ENCODE peak calls at places on chromosome 6, in six cellular contexts. One of them, this sample, is unnamed.

GRCh38 chr6:11324453-11325023 is 92.1 kb upstream of the NEDD9 start:
- DNase-seq in fibroblast of mammary gland: no peak
- DNase-seq in AG09319: no peak
- DNase-seq in mammary epithelial cell: no peak
- DNase-seq in ovary: no peak
- DNase-seq in NB4: peak
- DNase-seq in this sample: no peak

GRCh38 chr6:164275773-164276172 is 861.3 kb downstream of the QKI start:
- DNase-seq in fibroblast of mammary gland: no peak
- DNase-seq in AG09319: no peak
- DNase-seq in mammary epithelial cell: no peak
- DNase-seq in ovary: no peak
- DNase-seq in NB4: no peak
- DNase-seq in this sample: no peak

GRCh38 chr6:14401181-14401745 is 283.7 kb downstream of the CD83 start:
- DNase-seq in fibroblast of mammary gland: no peak
- DNase-seq in AG09319: no peak
- DNase-seq in mammary epithelial cell: no peak
- DNase-seq in ovary: no peak
- DNase-seq in NB4: no peak
- DNase-seq in this sample: no peak

GRCh38 chr6:42879372-42880239 is at the start of gene RPL7L1:
- DNase-seq in fibroblast of mammary gland: peak
- DNase-seq in AG09319: peak
- DNase-seq in mammary epithelial cell: peak
- DNase-seq in ovary: peak
- DNase-seq in NB4: peak
- DNase-seq in this sample: peak

GRCh38 chr6:124962617-124963415 is 579 bp downstream of the RNF217 start:
- DNase-seq in fibroblast of mammary gland: no peak
- DNase-seq in AG09319: no peak
- DNase-seq in mammary epithelial cell: peak
- DNase-seq in ovary: peak
- DNase-seq in NB4: no peak
- DNase-seq in this sample: peak

GRCh38 chr6:110811187-110811586 is 4.1 kb downstream of the CDK19 start:
- DNase-seq in fibroblast of mammary gland: no peak
- DNase-seq in AG09319: no peak
- DNase-seq in mammary epithelial cell: no peak
- DNase-seq in ovary: no peak
- DNase-seq in NB4: no peak
- DNase-seq in this sample: no peak

GRCh38 chr6:143400258-143401059 is 50.0 kb downstream of the ADAT2 start:
- DNase-seq in fibroblast of mammary gland: no peak
- DNase-seq in AG09319: no peak
- DNase-seq in mammary epithelial cell: peak
- DNase-seq in ovary: no peak
- DNase-seq in NB4: peak
- DNase-seq in this sample: no peak

GRCh38 chr6:112222111-112222726 is 32.1 kb downstream of the LAMA4 start:
- DNase-seq in fibroblast of mammary gland: peak
- DNase-seq in AG09319: no peak
- DNase-seq in mammary epithelial cell: no peak
- DNase-seq in ovary: no peak
- DNase-seq in NB4: no peak
- DNase-seq in this sample: no peak

GRCh38 chr6:42306439-42307140 is 88.9 kb upstream of the MRPS10 start:
- DNase-seq in fibroblast of mammary gland: no peak
- DNase-seq in AG09319: no peak
- DNase-seq in mammary epithelial cell: no peak
- DNase-seq in ovary: no peak
- DNase-seq in NB4: no peak
- DNase-seq in this sample: no peak

GRCh38 chr6:17086469-17086868 is 15.4 kb upstream of the STMND1 start:
- DNase-seq in fibroblast of mammary gland: peak
- DNase-seq in AG09319: peak
- DNase-seq in mammary epithelial cell: peak
- DNase-seq in ovary: no peak
- DNase-seq in NB4: peak
- DNase-seq in this sample: peak

GRCh38 chr6:104816141-104816540 is 43.6 kb downstream of the HACE1 start:
- DNase-seq in fibroblast of mammary gland: no peak
- DNase-seq in AG09319: no peak
- DNase-seq in mammary epithelial cell: no peak
- DNase-seq in ovary: no peak
- DNase-seq in NB4: no peak
- DNase-seq in this sample: no peak

GRCh38 chr6:53313784-53314382 is 34.9 kb downstream of the ELOVL5 start:
- DNase-seq in fibroblast of mammary gland: peak
- DNase-seq in AG09319: no peak
- DNase-seq in mammary epithelial cell: no peak
- DNase-seq in ovary: no peak
- DNase-seq in NB4: no peak
- DNase-seq in this sample: no peak

GRCh38 chr6:143058987-143059386 is 1.7 kb upstream of the AIG1 start:
- DNase-seq in fibroblast of mammary gland: no peak
- DNase-seq in AG09319: no peak
- DNase-seq in mammary epithelial cell: no peak
- DNase-seq in ovary: no peak
- DNase-seq in NB4: peak
- DNase-seq in this sample: no peak

GRCh38 chr6:45838486-45838885 is 177.2 kb downstream of the CLIC5 start:
- DNase-seq in fibroblast of mammary gland: no peak
- DNase-seq in AG09319: no peak
- DNase-seq in mammary epithelial cell: no peak
- DNase-seq in ovary: no peak
- DNase-seq in NB4: peak
- DNase-seq in this sample: no peak

GRCh38 chr6:35311390-35312075 is 13.9 kb downstream of the DEF6 start:
- DNase-seq in fibroblast of mammary gland: no peak
- DNase-seq in AG09319: no peak
- DNase-seq in mammary epithelial cell: no peak
- DNase-seq in ovary: no peak
- DNase-seq in NB4: peak
- DNase-seq in this sample: no peak

GRCh38 chr6:133896344-133896721 is 7.4 kb downstream of the TCF21 start:
- DNase-seq in fibroblast of mammary gland: no peak
- DNase-seq in AG09319: no peak
- DNase-seq in mammary epithelial cell: no peak
- DNase-seq in ovary: no peak
- DNase-seq in NB4: no peak
- DNase-seq in this sample: no peak

GRCh38 chr6:53032853-53033252 is 32.4 kb upstream of the FBXO9 start:
- DNase-seq in fibroblast of mammary gland: peak
- DNase-seq in AG09319: no peak
- DNase-seq in mammary epithelial cell: no peak
- DNase-seq in ovary: no peak
- DNase-seq in NB4: no peak
- DNase-seq in this sample: no peak

GRCh38 chr6:44029489-44030185 is 97.6 kb downstream of the MRPL14 start:
- DNase-seq in fibroblast of mammary gland: peak
- DNase-seq in AG09319: no peak
- DNase-seq in mammary epithelial cell: no peak
- DNase-seq in ovary: no peak
- DNase-seq in NB4: no peak
- DNase-seq in this sample: no peak

GRCh38 chr6:158174514-158174913 is 6.4 kb downstream of the GTF2H5 start:
- DNase-seq in fibroblast of mammary gland: peak
- DNase-seq in AG09319: peak
- DNase-seq in mammary epithelial cell: peak
- DNase-seq in ovary: no peak
- DNase-seq in NB4: no peak
- DNase-seq in this sample: no peak

GRCh38 chr6:27872634-27873028 is 39.6 kb downstream of the OR2B2 start:
- DNase-seq in fibroblast of mammary gland: no peak
- DNase-seq in AG09319: no peak
- DNase-seq in mammary epithelial cell: no peak
- DNase-seq in ovary: no peak
- DNase-seq in NB4: no peak
- DNase-seq in this sample: no peak

GRCh38 chr6:20564269-20564668 is 30.0 kb downstream of the CDKAL1 start:
- DNase-seq in fibroblast of mammary gland: peak
- DNase-seq in AG09319: no peak
- DNase-seq in mammary epithelial cell: no peak
- DNase-seq in ovary: no peak
- DNase-seq in NB4: peak
- DNase-seq in this sample: no peak

GRCh38 chr6:38185752-38186151 is 366.2 kb downstream of the ZFAND3 start:
- DNase-seq in fibroblast of mammary gland: no peak
- DNase-seq in AG09319: no peak
- DNase-seq in mammary epithelial cell: no peak
- DNase-seq in ovary: no peak
- DNase-seq in NB4: no peak
- DNase-seq in this sample: no peak

GRCh38 chr6:32439708-32440214 is at the start of gene HLA-DRA:
- DNase-seq in fibroblast of mammary gland: peak
- DNase-seq in AG09319: no peak
- DNase-seq in mammary epithelial cell: peak
- DNase-seq in ovary: no peak
- DNase-seq in NB4: peak
- DNase-seq in this sample: no peak

GRCh38 chr6:144179237-144179636 is 28.9 kb downstream of the STX11 start:
- DNase-seq in fibroblast of mammary gland: no peak
- DNase-seq in AG09319: no peak
- DNase-seq in mammary epithelial cell: no peak
- DNase-seq in ovary: no peak
- DNase-seq in NB4: no peak
- DNase-seq in this sample: no peak

GRCh38 chr6:108119212-108120141 is 44.9 kb upstream of the OSTM1 start:
- DNase-seq in fibroblast of mammary gland: no peak
- DNase-seq in AG09319: no peak
- DNase-seq in mammary epithelial cell: no peak
- DNase-seq in ovary: no peak
- DNase-seq in NB4: no peak
- DNase-seq in this sample: no peak

DNA sequence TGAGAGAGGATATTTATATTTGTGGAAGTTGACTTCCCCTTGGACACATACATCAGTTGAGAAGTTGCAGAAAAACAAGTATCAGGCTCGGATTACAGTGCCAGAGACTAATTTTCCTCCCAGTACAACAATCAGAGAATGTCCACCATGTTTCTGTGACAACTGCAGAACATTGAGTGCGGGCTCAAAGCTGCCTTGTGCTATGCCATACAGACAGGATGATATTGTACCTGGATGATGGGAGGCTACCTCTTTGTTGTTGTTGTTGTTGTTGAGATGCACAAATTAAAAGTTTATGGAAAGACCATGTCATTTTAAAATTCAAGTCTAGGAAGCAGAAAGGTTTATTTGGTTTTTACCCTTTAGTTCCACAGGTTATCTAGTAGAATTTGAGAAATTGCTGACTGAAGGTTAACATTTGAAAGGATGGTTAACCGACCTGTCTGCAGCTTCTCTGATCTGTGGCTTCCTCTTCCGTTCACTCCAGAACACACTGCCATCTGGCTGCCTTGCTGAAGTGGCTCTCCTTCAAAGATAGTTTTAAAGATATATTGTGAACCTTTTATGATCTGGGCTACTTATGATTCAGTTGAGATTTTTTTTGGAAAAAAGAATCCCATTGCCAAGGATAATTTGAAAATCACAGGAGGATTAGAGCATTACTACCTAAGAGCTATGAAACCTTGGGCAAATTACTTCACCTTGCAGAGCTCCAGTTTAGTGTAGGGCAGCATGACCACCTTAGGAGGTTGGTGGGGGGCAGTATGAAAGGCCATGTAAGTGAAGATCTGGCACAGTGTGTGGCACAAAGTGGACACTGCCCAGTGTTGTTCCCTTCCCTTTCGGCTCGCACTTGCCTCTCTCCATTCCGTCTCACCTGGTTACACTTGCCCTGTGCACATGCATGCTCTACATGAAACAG is 15.9 kb downstream of the TMEM200A start:
- DNase-seq in fibroblast of mammary gland: no peak
- DNase-seq in AG09319: no peak
- DNase-seq in mammary epithelial cell: no peak
- DNase-seq in ovary: no peak
- DNase-seq in NB4: no peak
- DNase-seq in this sample: no peak
- TF ChIP-seq CTCF in fibroblast of mammary gland: peak
- TF ChIP-seq CTCF in AG09319: no peak
- TF ChIP-seq CTCF in mammary epithelial cell: no peak
- TF ChIP-seq CTCF in ovary: no peak
- TF ChIP-seq CTCF in NB4: no peak
- TF ChIP-seq CTCF in this sample: no peak

GRCh38 chr6:160386869-160387518 is 38.8 kb downstream of the SLC22A3 start:
- DNase-seq in fibroblast of mammary gland: no peak
- DNase-seq in AG09319: no peak
- DNase-seq in mammary epithelial cell: peak
- DNase-seq in ovary: no peak
- DNase-seq in NB4: no peak
- DNase-seq in this sample: no peak
- TF ChIP-seq CTCF in fibroblast of mammary gland: no peak
- TF ChIP-seq CTCF in AG09319: no peak
- TF ChIP-seq CTCF in mammary epithelial cell: peak
- TF ChIP-seq CTCF in ovary: no peak
- TF ChIP-seq CTCF in NB4: no peak
- TF ChIP-seq CTCF in this sample: no peak

GRCh38 chr6:24105146-24105545 is 20.9 kb upstream of the NRSN1 start:
- DNase-seq in fibroblast of mammary gland: no peak
- DNase-seq in AG09319: no peak
- DNase-seq in mammary epithelial cell: no peak
- DNase-seq in ovary: no peak
- DNase-seq in NB4: no peak
- DNase-seq in this sample: no peak

DNA sequence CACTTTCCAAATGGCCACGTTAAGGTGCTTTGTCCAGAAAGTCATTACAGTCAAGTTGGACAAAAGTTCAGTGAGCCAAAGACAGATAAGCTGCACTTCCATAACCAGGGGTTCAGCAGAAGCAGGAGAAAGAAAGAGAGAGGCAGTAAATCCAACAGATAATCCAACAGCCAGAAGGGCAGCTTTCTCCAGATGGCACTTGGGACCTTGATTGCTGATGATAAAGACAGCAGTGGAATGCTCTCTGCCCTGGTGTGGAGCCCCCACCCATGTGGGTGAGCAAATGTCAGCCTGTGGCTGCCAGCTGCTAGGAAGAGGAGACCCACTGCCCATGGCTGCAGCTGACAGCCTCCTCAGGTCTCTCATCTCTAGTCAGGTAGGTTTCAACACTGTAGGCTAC is 18.7 kb upstream of the NRSN1 start:
- DNase-seq in fibroblast of mammary gland: no peak
- DNase-seq in AG09319: no peak
- DNase-seq in mammary epithelial cell: no peak
- DNase-seq in ovary: no peak
- DNase-seq in NB4: no peak
- DNase-seq in this sample: no peak
- TF ChIP-seq CTCF in fibroblast of mammary gland: no peak
- TF ChIP-seq CTCF in AG09319: no peak
- TF ChIP-seq CTCF in mammary epithelial cell: no peak
- TF ChIP-seq CTCF in ovary: no peak
- TF ChIP-seq CTCF in NB4: no peak
- TF ChIP-seq CTCF in this sample: no peak

DNA sequence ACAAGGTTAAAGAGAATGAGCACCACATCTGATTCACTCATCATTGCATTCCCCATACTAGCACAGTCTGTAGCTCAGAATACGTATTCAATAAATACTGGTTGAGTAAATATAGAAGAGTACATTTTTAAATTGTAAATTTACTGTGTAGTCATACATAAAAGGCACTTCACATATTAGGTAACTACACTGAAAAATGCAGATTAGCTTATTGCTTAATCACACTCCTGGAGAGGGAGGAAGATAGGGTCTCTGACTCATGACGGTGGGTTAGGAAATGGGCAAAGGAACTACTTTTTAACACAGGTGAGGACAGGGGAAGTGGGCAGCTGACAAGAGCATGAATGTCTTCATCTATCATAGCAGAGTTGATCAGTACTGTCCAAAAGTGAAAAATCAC is 133.2 kb downstream of the TBC1D32 start:
- DNase-seq in fibroblast of mammary gland: no peak
- DNase-seq in AG09319: no peak
- DNase-seq in mammary epithelial cell: peak
- DNase-seq in ovary: no peak
- DNase-seq in NB4: peak
- DNase-seq in this sample: no peak
- TF ChIP-seq CTCF in fibroblast of mammary gland: no peak
- TF ChIP-seq CTCF in AG09319: no peak
- TF ChIP-seq CTCF in mammary epithelial cell: no peak
- TF ChIP-seq CTCF in ovary: no peak
- TF ChIP-seq CTCF in NB4: no peak
- TF ChIP-seq CTCF in this sample: no peak

This sample was measured in mesothelial cell of epicardium.